ENCODE peak calls at places on chromosome 3, in seven cellular contexts. N is heart right ventricle; Z is heart left ventricle; F is CD4-positive, alpha-beta T cell; U is PC-3; L is prostate gland; I is ovary. P is an unnamed sample.
A peak's percentile ranks its signal among the peaks of the same experiment; 100 is the strongest.

GRCh38 chr3:8856721-8857120 is 87.3 kb upstream of the OXTR start:
- DNase-seq in N (no peak), Z (no peak), U (no peak), I (no peak), F (no peak), L (no peak), P (no peak)

GRCh38 chr3:147397155-147397888 is 9.0 kb downstream of the ZIC4 start:
- DNase-seq in L (no peak), Z (no peak), F (no peak), N (no peak), U (no peak), I (no peak), P (no peak)

GRCh38 chr3:32869513-32870047 is 51.8 kb downstream of the TRIM71 start:
- DNase-seq in L (no peak), F (no peak), N (no peak), U (no peak), Z (no peak), I (no peak), P (no peak)

GRCh38 chr3:71575433-71575832 is 8.1 kb downstream of the FOXP1 start:
- DNase-seq in N (no peak), F (no peak), L (no peak), I (no peak), U (no peak), Z (no peak), P (no peak)

GRCh38 chr3:78140866-78141658 is 1101.2 kb downstream of the ROBO2 start:
- DNase-seq in L (no peak), Z (no peak), I (no peak), U (peak; percentile 91), N (no peak), F (no peak), P (no peak)

GRCh38 chr3:100891033-100891432 is 102.2 kb downstream of the ABI3BP start:
- DNase-seq in I (no peak), Z (no peak), U (peak; percentile 77), N (no peak), L (no peak), F (no peak), P (no peak)

GRCh38 chr3:148532326-148532725 is 165.4 kb upstream of the AGTR1 start:
- DNase-seq in I (no peak), N (no peak), L (no peak), Z (no peak), F (no peak), U (no peak), P (no peak)

GRCh38 chr3:12462159-12462962 is 21.9 kb upstream of the TSEN2 start:
- DNase-seq in L (no peak), U (peak; percentile 92), Z (no peak), N (no peak), I (no peak), F (no peak), P (peak; percentile 59)

GRCh38 chr3:64443553-64444331 is 218.5 kb upstream of the PRICKLE2 start:
- DNase-seq in N (no peak), I (peak; percentile 51), L (no peak), F (no peak), Z (peak; percentile 31), U (no peak), P (peak; percentile 20)

GRCh38 chr3:180250172-180250571 is 213.4 kb upstream of the PEX5L start:
- DNase-seq in I (no peak), F (no peak), Z (no peak), N (no peak), U (peak; percentile 95), L (no peak), P (no peak)

GRCh38 chr3:31922962-31923361 is 58.1 kb downstream of the OSBPL10 start:
- DNase-seq in I (no peak), F (no peak), Z (no peak), L (no peak), N (no peak), U (no peak), P (peak; percentile 38)

GRCh38 chr3:38587548-38588131 is 61.8 kb downstream of the SCN5A start:
- DNase-seq in L (no peak), N (peak; percentile 2), Z (no peak), U (no peak), F (no peak), I (no peak), P (no peak)

GRCh38 chr3:188510366-188510765 is 356.4 kb downstream of the LPP start:
- DNase-seq in I (no peak), N (no peak), F (no peak), Z (no peak), U (peak; percentile 68), L (no peak), P (no peak)

GRCh38 chr3:187833799-187834578 is 88.7 kb upstream of the BCL6 start:
- DNase-seq in U (no peak), N (no peak), L (no peak), F (no peak), I (no peak), Z (no peak), P (no peak)

GRCh38 chr3:39022275-39022630 is 29.5 kb downstream of the SCN11A start:
- DNase-seq in Z (no peak), I (no peak), N (no peak), L (no peak), U (no peak), F (no peak), P (no peak)

GRCh38 chr3:170049146-170050000 is 11.6 kb downstream of the GPR160 start:
- DNase-seq in L (peak; percentile 62), I (no peak), Z (peak; percentile 48), U (peak; percentile 94), F (no peak), N (peak; percentile 11), P (peak; percentile 74)

GRCh38 chr3:44981220-44981619 is 5.2 kb downstream of the EXOSC7 start:
- DNase-seq in N (no peak), L (no peak), I (no peak), F (no peak), Z (no peak), U (peak; percentile 56), P (no peak)

GRCh38 chr3:179801831-179802230 is 149.0 kb downstream of the USP13 start:
- DNase-seq in Z (no peak), N (no peak), F (no peak), L (no peak), U (no peak), I (no peak), P (no peak)

GRCh38 chr3:126753191-126754160 is 49.4 kb downstream of the CHCHD6 start:
- DNase-seq in I (no peak), L (peak; percentile 88), N (no peak), Z (no peak), U (no peak), F (no peak), P (no peak)

GRCh38 chr3:150521458-150521857 is 24.8 kb downstream of the SERP1 start:
- DNase-seq in Z (no peak), U (no peak), L (no peak), F (no peak), I (no peak), N (no peak), P (no peak)

GRCh38 chr3:104575631-104576030 is 791.1 kb upstream of the ALCAM start:
- DNase-seq in L (no peak), I (no peak), N (no peak), F (no peak), U (no peak), Z (no peak), P (no peak)

GRCh38 chr3:186571644-186572013 is 1.1 kb downstream of the DNAJB11 start:
- DNase-seq in N (no peak), I (no peak), F (no peak), U (no peak), L (no peak), Z (no peak), P (no peak)
- H3K27ac ChIP-seq in N (no peak overlapping the region), I (no peak overlapping the region), F (no peak overlapping the region), U (no peak overlapping the region), L (no peak overlapping the region), Z (no peak overlapping the region), P (peak overlapping the region; percentile 66)

DNA sequence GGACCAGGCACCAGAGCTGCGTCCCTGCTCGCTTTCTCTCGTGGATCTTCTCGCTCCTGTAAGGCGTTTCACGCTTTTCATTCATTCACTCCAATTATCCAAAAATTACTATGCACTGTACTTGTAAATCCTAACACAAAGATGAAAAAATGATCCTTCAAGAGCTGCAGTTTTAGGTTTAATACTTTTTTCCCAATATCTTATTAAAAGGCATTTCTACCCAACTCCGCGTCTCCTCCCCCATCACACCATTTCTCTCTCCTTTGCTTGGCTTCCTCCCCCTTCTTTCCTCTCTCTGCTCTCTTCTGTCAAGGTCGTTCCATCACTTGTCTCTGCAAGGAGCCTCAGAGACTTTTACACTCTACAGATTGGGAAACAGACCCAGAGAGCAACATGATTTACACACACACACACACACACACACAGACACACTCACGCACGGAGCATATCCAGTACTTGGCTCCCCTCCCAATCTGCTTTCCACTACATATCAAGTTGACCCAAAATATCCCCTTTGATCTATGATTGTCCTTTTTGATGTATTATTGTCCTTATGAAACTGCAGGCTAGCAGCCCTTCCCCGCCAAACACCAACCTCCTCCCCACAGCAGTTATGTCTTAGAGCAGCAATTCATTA is 476 bp upstream of the CLDN1 start:
- DNase-seq in F (no peak), U (no peak), Z (no peak), N (no peak), I (peak; percentile 39), L (no peak), P (no peak)
- TF ChIP-seq CTCF in F (peak; percentile 12), U (no peak), Z (no peak), N (peak; percentile 25), I (no peak), L (no peak), P (no peak)

GRCh38 chr3:137867611-137868010 is 103.5 kb downstream of the SOX14 start:
- DNase-seq in N (no peak), L (no peak), U (no peak), Z (no peak), I (no peak), F (no peak), P (no peak)

GRCh38 chr3:137866933-137867332 is 102.8 kb downstream of the SOX14 start:
- DNase-seq in U (no peak), L (no peak), N (no peak), I (no peak), Z (no peak), F (no peak), P (no peak)

GRCh38 chr3:137869022-137869421 is 104.9 kb downstream of the SOX14 start:
- DNase-seq in N (no peak), U (no peak), Z (no peak), I (no peak), F (no peak), L (no peak), P (no peak)

DNA sequence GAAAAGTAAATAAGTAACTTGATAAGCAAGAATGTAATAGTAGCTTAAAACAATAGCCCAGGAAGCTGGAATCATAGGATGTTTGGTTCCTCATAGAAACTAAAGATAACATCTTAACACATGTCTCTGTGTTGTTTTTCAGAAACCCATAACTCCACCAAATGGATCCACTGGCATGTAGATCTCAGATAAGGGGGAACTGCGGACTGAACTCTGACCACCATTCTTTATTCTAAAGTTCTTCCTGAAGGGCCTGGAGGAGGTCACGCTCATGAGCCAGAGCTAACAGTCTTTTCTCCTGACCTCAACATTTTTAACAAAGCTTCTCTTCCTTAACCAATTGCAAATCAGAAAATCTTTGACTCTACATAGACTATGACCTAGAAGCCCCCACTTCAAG is 101.9 kb downstream of the SOX14 start:
- DNase-seq in L (no peak), Z (no peak), N (no peak), I (no peak), F (no peak), U (no peak), P (no peak)
- H3K27ac ChIP-seq in L (no peak overlapping the region), Z (no peak overlapping the region), N (no peak overlapping the region), I (no peak overlapping the region), F (no peak overlapping the region), U (no peak overlapping the region), P (no peak overlapping the region)

DNA sequence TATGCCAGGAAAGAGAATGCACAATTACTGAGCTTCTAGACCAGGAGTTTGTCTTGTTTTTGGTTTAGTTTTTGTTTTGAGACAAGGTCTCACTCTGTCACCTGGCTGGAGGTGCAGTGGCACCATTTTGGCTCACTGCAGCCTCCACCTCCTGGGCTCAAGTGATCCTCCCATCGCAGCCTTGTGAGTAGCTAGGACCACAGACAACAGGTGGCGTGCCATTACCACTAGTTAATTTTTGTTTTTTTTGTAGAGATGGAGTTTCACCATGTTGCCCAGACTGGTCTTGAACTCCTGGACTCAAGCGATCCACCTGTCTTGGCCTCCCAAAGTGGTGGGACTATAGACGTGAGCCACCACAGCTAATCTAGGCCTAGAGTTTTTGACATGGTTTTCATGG is 104.4 kb upstream of the CCDC54 start:
- DNase-seq in Z (no peak), L (no peak), U (no peak), F (no peak), I (no peak), N (no peak), P (no peak)
- TF ChIP-seq CTCF in Z (no peak), L (no peak), U (no peak), F (no peak), I (no peak), N (no peak), P (no peak)